ENCODE peak calls at places on chromosomes 12 and 14, in six cellular contexts. G, N, A, Q, M and X are unnamed samples. For H3K79me2, the result is how much of the 10 kb centered on the place peaks cover.

GRCh38 chr14:92973265-92973797 is 50.4 kb downstream of the CHGA start:
- DNase-seq in G (peak), M (peak), A (peak), N (peak), Q (peak), X (peak)

GRCh38 chr12:76024942-76025600 is 6.5 kb downstream of the PHLDA1 start:
- DNase-seq in Q (peak), M (peak), G (no peak), A (no peak), N (peak), X (no peak)

GRCh38 chr12:51887476-51888315 is at the start of gene ANKRD33:
- DNase-seq in G (peak), N (no peak), Q (peak), M (no peak), A (no peak), X (no peak)

GRCh38 chr14:36441283-36441682 is 78.7 kb downstream of the NKX2-1 start:
- DNase-seq in G (no peak), A (no peak), N (no peak), Q (no peak), M (no peak), X (no peak)

GRCh38 chr12:104599985-104600712 is 143.4 kb downstream of the CHST11 start:
- DNase-seq in M (no peak), G (no peak), Q (no peak), A (no peak), N (no peak), X (no peak)

GRCh38 chr12:120361506-120362208 is 7.3 kb downstream of the MSI1 start:
- DNase-seq in Q (peak), N (no peak), G (peak), A (no peak), M (no peak), X (no peak)

GRCh38 chr14:30854492-30854891 is 19.9 kb upstream of the COCH start:
- DNase-seq in G (no peak), N (peak), Q (no peak), A (no peak), M (no peak), X (no peak)

GRCh38 chr14:94018308-94018707 is 7.8 kb upstream of the OTUB2 start:
- DNase-seq in N (no peak), A (no peak), M (no peak), G (no peak), Q (no peak), X (no peak)

GRCh38 chr12:59934486-59934885 is 338.7 kb downstream of the SLC16A7 start:
- DNase-seq in A (no peak), G (no peak), N (no peak), Q (no peak), M (no peak), X (no peak)

GRCh38 chr12:9813821-9814798 is 13.2 kb upstream of the KLRF1 start:
- DNase-seq in N (peak), M (peak), Q (peak), G (peak), A (no peak), X (peak)

GRCh38 chr12:47382305-47382704 is 302.5 kb upstream of the AMIGO2 start:
- DNase-seq in N (no peak), A (no peak), Q (no peak), M (no peak), G (no peak), X (no peak)

GRCh38 chr12:89461190-89461589 is 63.4 kb downstream of the GALNT4 start:
- DNase-seq in N (no peak), G (no peak), A (no peak), M (peak), Q (peak), X (no peak)

GRCh38 chr12:59085680-59086079 is 165.4 kb upstream of the LRIG3 start:
- DNase-seq in M (no peak), G (no peak), N (no peak), A (no peak), Q (peak), X (no peak)

GRCh38 chr14:20772650-20773049 is 4.4 kb downstream of the EDDM3B start:
- DNase-seq in Q (no peak), N (no peak), A (no peak), G (no peak), M (no peak), X (no peak)

GRCh38 chr12:13049816-13050215 is 5.6 kb downstream of the FAM234B start:
- DNase-seq in A (no peak), Q (peak), N (no peak), G (no peak), M (no peak), X (no peak)

GRCh38 chr14:97250925-97251324 is 453.7 kb downstream of the VRK1 start:
- DNase-seq in Q (no peak), N (no peak), G (no peak), M (no peak), A (no peak), X (no peak)

GRCh38 chr14:87082917-87083316 is 910.1 kb downstream of the GALC start:
- DNase-seq in Q (no peak), G (no peak), A (no peak), N (no peak), M (no peak), X (no peak)

GRCh38 chr12:57146925-57147640 is at the start of gene LRP1-AS:
- DNase-seq in G (peak), Q (no peak), M (no peak), N (no peak), A (no peak), X (no peak)

GRCh38 chr14:77660754-77661153 is 44.3 kb upstream of the SPTLC2 start:
- DNase-seq in M (no peak), G (no peak), Q (no peak), A (no peak), N (no peak), X (no peak)

GRCh38 chr12:91370086-91370868 is 187.7 kb upstream of the DCN start:
- DNase-seq in M (no peak), A (no peak), N (no peak), G (no peak), Q (no peak), X (no peak)

GRCh38 chr12:108653922-108654321 is 20.2 kb upstream of the SELPLG start:
- DNase-seq in M (no peak), Q (no peak), G (no peak), A (no peak), N (no peak), X (no peak)

GRCh38 chr12:51005671-51006070 is 20.5 kb downstream of the SLC11A2 start:
- DNase-seq in Q (no peak), A (no peak), G (peak), N (peak), M (peak), X (peak)

GRCh38 chr14:62213516-62213915 is 451.3 kb downstream of the SNAPC1 start:
- DNase-seq in M (peak), A (peak), N (peak), Q (peak), G (no peak), X (no peak)

GRCh38 chr12:22653075-22653474 is 28.1 kb downstream of the ETNK1 start:
- DNase-seq in A (no peak), M (no peak), N (no peak), Q (peak), G (no peak), X (no peak)

GRCh38 chr14:39060818-39061437 is 42.1 kb downstream of the SEC23A start:
- DNase-seq in M (no peak), N (no peak), A (no peak), G (no peak), Q (no peak), X (no peak)

GRCh38 chr12:3770891-3771290 is 18.0 kb upstream of the CRACR2A start:
- DNase-seq in A (peak), M (peak), Q (peak), G (no peak), N (peak), X (no peak)

GRCh38 chr14:81296263-81296923 is 75.6 kb upstream of the GTF2A1 start:
- DNase-seq in G (no peak), A (no peak), Q (no peak), M (no peak), N (no peak), X (no peak)

GRCh38 chr12:57069522-57069921 is 9.1 kb downstream of the NEMP1 start:
- DNase-seq in G (peak), Q (peak), N (peak), A (peak), M (peak), X (peak)

GRCh38 chr12:30013051-30013450 is 229.3 kb upstream of the TMTC1 start:
- DNase-seq in M (no peak), G (no peak), A (no peak), N (no peak), Q (no peak), X (no peak)

GRCh38 chr12:31896514-31897039 is 62.6 kb upstream of the RESF1 start:
- DNase-seq in M (peak), N (no peak), G (peak), A (no peak), Q (peak), X (no peak)

DNA sequence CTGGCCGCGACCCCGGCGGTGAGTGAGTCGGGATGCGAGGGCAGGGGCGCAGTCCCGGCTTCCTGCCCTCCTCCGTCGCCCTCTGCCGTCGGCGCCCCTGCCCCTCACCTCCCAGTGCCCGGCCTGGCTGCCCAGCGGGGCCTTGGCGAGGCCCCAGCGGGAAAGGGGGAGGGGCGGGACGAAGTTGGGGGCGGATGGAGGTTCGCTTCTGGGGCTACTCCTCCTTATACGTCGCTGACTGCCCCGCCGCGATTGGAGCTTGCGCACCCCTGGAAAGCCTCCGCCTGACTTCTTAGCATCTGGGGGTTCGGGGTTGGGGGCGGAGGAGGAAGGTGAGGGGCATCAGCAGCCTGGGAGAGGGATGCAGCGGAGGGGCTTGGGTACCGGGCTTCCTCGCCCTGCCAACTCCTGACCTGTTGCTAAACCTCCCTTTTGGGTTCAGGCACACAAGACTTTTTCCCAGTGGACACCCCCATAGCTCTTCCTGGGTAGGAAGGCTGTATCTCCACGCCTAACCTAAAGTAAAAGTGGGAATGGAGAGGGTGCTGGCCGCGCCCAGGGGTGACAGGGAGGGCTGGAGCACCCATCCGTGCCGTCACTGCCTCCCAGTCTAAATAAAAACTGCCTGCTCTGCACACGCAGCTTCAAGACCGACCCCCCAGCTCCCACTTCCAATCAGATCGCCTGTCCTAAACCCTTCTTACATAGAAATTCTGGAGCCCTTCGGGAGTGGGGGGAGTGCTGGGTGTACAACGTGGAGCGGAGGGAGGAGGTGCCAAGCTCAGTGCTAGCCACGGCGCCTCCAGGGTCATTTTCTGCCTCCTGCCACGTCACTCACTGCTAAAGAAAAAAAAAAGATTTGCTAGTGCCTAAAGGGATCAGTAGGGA is 585 bp downstream of the TMEM263 start:
- DNase-seq in G (peak), A (no peak), Q (peak), M (peak), N (peak), X (peak)
- TF ChIP-seq CTCF in G (peak), A (no peak), Q (no peak), M (peak), N (no peak), X (no peak)

GRCh38 chr12:128820253-128820652 is 3.5 kb downstream of the SLC15A4 start:
- DNase-seq in G (no peak), Q (no peak), M (no peak), N (no peak), A (no peak), X (no peak)

GRCh38 chr12:128819293-128820144 is 4.2 kb downstream of the SLC15A4 start:
- DNase-seq in M (no peak), Q (no peak), A (no peak), N (no peak), G (no peak), X (no peak)

GRCh38 chr12:128816643-128816920 is 7.2 kb downstream of the SLC15A4 start:
- DNase-seq in G (no peak), Q (no peak), A (no peak), M (no peak), N (no peak), X (no peak)

GRCh38 chr12:128817115-128818015 is 6.4 kb downstream of the SLC15A4 start:
- DNase-seq in N (no peak), M (peak), Q (peak), A (peak), G (peak), X (no peak)

DNA sequence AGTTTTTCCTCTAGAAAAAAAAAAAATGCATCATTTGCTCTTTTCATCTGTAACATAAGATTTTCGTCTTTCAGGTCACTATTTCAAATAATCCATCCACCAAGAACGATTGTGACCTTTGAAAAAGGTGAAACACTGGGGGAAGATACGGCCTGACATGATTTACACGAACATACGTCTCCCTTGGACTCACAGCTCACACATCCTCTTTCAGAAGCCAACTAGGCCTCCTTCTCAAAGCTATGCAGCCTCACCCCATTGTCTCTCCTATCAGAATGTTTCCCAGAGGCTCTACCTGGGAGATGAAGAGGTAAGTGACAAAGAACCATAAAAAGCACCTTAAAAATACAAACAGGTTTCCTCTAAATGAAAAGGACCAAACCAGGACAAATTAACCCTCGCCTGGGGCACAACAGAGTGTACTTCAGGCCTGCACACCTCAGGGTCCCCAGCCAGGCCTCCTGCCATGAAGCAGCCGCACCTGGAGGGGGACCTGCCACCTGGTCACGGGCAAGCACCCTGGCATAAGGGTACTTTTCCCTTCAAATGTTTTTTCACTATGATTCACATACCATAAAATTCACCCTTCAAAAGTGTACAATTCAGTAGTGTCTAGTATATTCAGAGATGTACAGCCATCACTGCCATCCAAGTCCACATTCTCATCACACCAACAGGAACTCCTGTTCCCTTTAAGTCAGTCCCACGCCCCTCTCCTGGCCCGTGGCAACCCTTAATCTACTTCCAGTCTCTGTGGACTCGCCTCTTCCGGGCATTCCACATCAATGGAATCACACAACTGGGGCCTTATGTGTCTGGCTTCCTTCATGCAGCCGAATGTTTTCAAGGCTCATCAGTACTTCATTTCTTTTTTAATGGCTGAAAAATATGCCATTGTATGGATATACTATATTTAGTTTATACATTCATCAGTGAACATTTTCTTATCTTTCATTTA is 5.4 kb downstream of the SLC15A4 start:
- DNase-seq in A (peak), N (peak), Q (peak), G (peak), M (peak), X (no peak)
- H3K4me3 ChIP-seq in A (no peak), N (no peak), Q (no peak), G (no peak), M (no peak), X (no peak)

GRCh38 chr12:79689477-79690155 is 1.1 kb downstream of the PAWR start:
- DNase-seq in G (peak), M (peak), N (peak), A (no peak), Q (peak), X (peak)
- H3K79me2 ChIP-seq in G (half or more), M (half or more), N (half or more), A (half or more), Q (under half), X (half or more)

GRCh38 chr12:1533205-1533601 is 61.2 kb downstream of the FBXL14 start:
- DNase-seq in A (no peak), Q (no peak), M (no peak), N (no peak), G (no peak), X (no peak)
- TF ChIP-seq CTCF in A (no peak), Q (no peak), M (no peak), N (no peak), G (no peak), X (no peak)

GRCh38 chr14:88326352-88327103 is 3.5 kb upstream of the KCNK10 start:
- DNase-seq in Q (no peak), G (no peak), N (no peak), A (no peak), M (no peak), X (no peak)
- H3K4me3 ChIP-seq in Q (no peak), G (no peak), N (peak), A (no peak), M (no peak), X (no peak)

GRCh38 chr14:102370305-102370809 is 7.6 kb downstream of the TECPR2 start:
- DNase-seq in A (no peak), Q (no peak), N (no peak), M (peak), G (peak), X (no peak)
- H3K79me2 ChIP-seq in A (under half), Q (under half), N (under half), M (under half), G (half or more), X (under half)

GRCh38 chr12:103498990-103499389 is 3.2 kb upstream of the C12orf42 start:
- DNase-seq in Q (no peak), G (no peak), A (no peak), M (no peak), N (no peak), X (no peak)

GRCh38 chr12:103494388-103494787 is 1.4 kb downstream of the C12orf42 start:
- DNase-seq in N (no peak), A (no peak), M (no peak), Q (no peak), G (no peak), X (no peak)

GRCh38 chr12:103493199-103493598 is 2.6 kb downstream of the C12orf42 start:
- DNase-seq in M (peak), G (no peak), A (peak), N (no peak), Q (no peak), X (no peak)

GRCh38 chr12:103495158-103495782 is 498 bp downstream of the C12orf42 start:
- DNase-seq in N (no peak), Q (no peak), M (peak), A (no peak), G (peak), X (no peak)

GRCh38 chr12:103495783-103496456 is at the start of gene C12orf42:
- DNase-seq in A (no peak), Q (peak), M (peak), N (peak), G (peak), X (peak)
- TF ChIP-seq CTCF in A (peak), Q (peak), M (peak), N (peak), G (peak), X (peak)

GRCh38 chr12:112164326-112164660 is 38.9 kb downstream of the TRAFD1 start:
- DNase-seq in M (no peak), G (no peak), A (no peak), N (no peak), Q (no peak), X (no peak)
- H3K4me3 ChIP-seq in M (no peak), G (no peak), A (no peak), N (no peak), Q (no peak), X (no peak)

GRCh38 chr14:34982421-34983147 is at the start of gene SRP54:
- DNase-seq in N (peak), A (peak), G (peak), Q (peak), M (peak), X (peak)

GRCh38 chr14:34983148-34983760 is 462 bp downstream of the SRP54 start:
- DNase-seq in M (no peak), G (no peak), Q (peak), A (no peak), N (no peak), X (no peak)

GRCh38 chr14:34985740-34986139 is 2.9 kb downstream of the SRP54 start:
- DNase-seq in A (no peak), M (no peak), N (no peak), G (no peak), Q (no peak), X (no peak)

GRCh38 chr14:34989762-34990161 is 7.0 kb downstream of the SRP54 start:
- DNase-seq in G (no peak), N (no peak), A (no peak), Q (no peak), M (no peak), X (no peak)

GRCh38 chr14:34987180-34987579 is 4.4 kb downstream of the SRP54 start:
- DNase-seq in A (no peak), Q (no peak), N (no peak), G (no peak), M (no peak), X (no peak)
- H3K79me2 ChIP-seq in A (half or more), Q (half or more), N (half or more), G (half or more), M (half or more), X (half or more)